ENCODE peak calls at places on chromosomes 2 and 18, in seven cellular contexts. G is neuronal stem cell, C is mesendoderm, W is H9, B is H1, M is mesenchymal stem cell, D is trophoblast cell. S is an unnamed sample.

GRCh38 chr18:74534150-74534969 is at the start of gene CNDP1:
- DNase-seq in W (peak), B (no peak), G (no peak), D (no peak), M (no peak), C (no peak), S (no peak)

GRCh38 chr2:216606551-216607527 is 26.4 kb upstream of the IGFBP2 start:
- DNase-seq in G (peak), C (peak), B (no peak), D (no peak), W (peak), M (no peak), S (no peak)

GRCh38 chr2:20229322-20230201 is 4.6 kb upstream of the SDC1 start:
- DNase-seq in W (peak), M (no peak), B (no peak), G (no peak), D (no peak), C (no peak), S (no peak)

GRCh38 chr2:71742953-71743601 is 289.7 kb downstream of the DYSF start:
- DNase-seq in B (no peak), C (peak), W (no peak), D (peak), M (peak), G (no peak), S (peak)

GRCh38 chr2:195711478-195711877 is 54.5 kb downstream of the SLC39A10 start:
- DNase-seq in D (no peak), M (no peak), C (no peak), G (no peak), B (no peak), W (no peak), S (no peak)

GRCh38 chr2:105458076-105458475 is 59.2 kb upstream of the FHL2 start:
- DNase-seq in M (no peak), C (no peak), G (no peak), B (no peak), W (no peak), D (no peak), S (no peak)

GRCh38 chr18:55422456-55423185 is 165.4 kb downstream of the TCF4 start:
- DNase-seq in D (no peak), W (no peak), G (no peak), C (no peak), B (no peak), M (no peak), S (peak)

GRCh38 chr2:28305202-28305601 is 87.5 kb upstream of the FOSL2 start:
- DNase-seq in G (no peak), M (no peak), W (no peak), B (no peak), D (no peak), C (no peak), S (no peak)

GRCh38 chr2:142877265-142877756 is at the start of gene KYNU:
- DNase-seq in B (no peak), G (no peak), D (peak), M (peak), C (no peak), W (no peak), S (peak)

GRCh38 chr2:200585730-200586643 is at the start of gene AOX1:
- DNase-seq in M (peak), W (peak), C (peak), B (peak), D (peak), G (peak), S (peak)

GRCh38 chr2:99608092-99608491 is 118.3 kb upstream of the REV1 start:
- DNase-seq in G (no peak), M (no peak), B (no peak), W (no peak), C (peak), D (no peak), S (no peak)

GRCh38 chr2:173749315-173749714 is 215.9 kb downstream of the SP3 start:
- DNase-seq in D (peak), C (no peak), W (no peak), G (no peak), B (no peak), M (peak), S (peak)

GRCh38 chr2:220275454-220275853 is 648.0 kb downstream of the SLC4A3 start:
- DNase-seq in W (no peak), G (no peak), C (peak), M (no peak), D (peak), B (no peak), S (no peak)

GRCh38 chr2:171513719-171514160 is 8.5 kb upstream of the CYBRD1 start:
- DNase-seq in M (no peak), C (peak), B (no peak), D (peak), G (no peak), W (no peak), S (no peak)

GRCh38 chr2:226063704-226064390 is 664.3 kb downstream of the NYAP2 start:
- DNase-seq in D (no peak), B (no peak), W (no peak), M (peak), C (no peak), G (no peak), S (peak)

GRCh38 chr2:219997341-219997851 is 370.0 kb downstream of the SLC4A3 start:
- DNase-seq in D (peak), M (peak), W (peak), B (peak), C (peak), G (peak), S (peak)

GRCh38 chr2:159249955-159250723 is 36.4 kb downstream of the WDSUB1 start:
- DNase-seq in C (no peak), G (no peak), D (peak), W (no peak), B (no peak), M (peak), S (peak)

GRCh38 chr2:45885111-45885685 is 233.7 kb downstream of the PRKCE start:
- DNase-seq in B (no peak), M (no peak), C (no peak), W (no peak), D (no peak), G (no peak), S (no peak)

GRCh38 chr2:69815717-69816116 is 13.7 kb upstream of the GMCL1 start:
- DNase-seq in W (no peak), B (no peak), C (no peak), D (no peak), G (no peak), M (no peak), S (no peak)

GRCh38 chr2:217886720-217887309 is 116.0 kb downstream of the TNS1 start:
- DNase-seq in D (peak), W (peak), G (peak), C (peak), M (peak), B (peak), S (peak)

GRCh38 chr2:45797451-45798230 is 146.2 kb downstream of the PRKCE start:
- DNase-seq in M (no peak), C (no peak), D (no peak), W (no peak), G (no peak), B (no peak), S (no peak)

GRCh38 chr2:72124391-72124790 is 23.3 kb downstream of the CYP26B1 start:
- DNase-seq in G (no peak), W (no peak), D (peak), M (no peak), B (no peak), C (no peak), S (no peak)

GRCh38 chr2:45130758-45131157 is 121.5 kb upstream of the SIX2 start:
- DNase-seq in D (no peak), C (no peak), G (no peak), B (no peak), M (no peak), W (no peak), S (no peak)

GRCh38 chr2:176457486-176457885 is 188.2 kb downstream of the MTX2 start:
- DNase-seq in M (no peak), B (no peak), D (no peak), C (no peak), W (no peak), G (no peak), S (no peak)

GRCh38 chr2:143683977-143684376 is 554.8 kb downstream of the ARHGAP15 start:
- DNase-seq in M (no peak), G (no peak), D (no peak), C (no peak), W (no peak), B (no peak), S (no peak)

GRCh38 chr18:12256946-12257345 is 2.8 kb downstream of the CIDEA start:
- DNase-seq in G (no peak), C (peak), W (no peak), M (no peak), D (no peak), B (no peak), S (no peak)

GRCh38 chr2:136238552-136239346 is 120.8 kb upstream of the CXCR4 start:
- DNase-seq in D (peak), G (no peak), W (no peak), B (no peak), C (peak), M (peak), S (peak)

GRCh38 chr2:239065962-239066361 is 218.1 kb downstream of the TWIST2 start:
- DNase-seq in C (no peak), G (no peak), B (no peak), D (no peak), M (no peak), W (no peak), S (no peak)
- H3K18ac ChIP-seq in C (no peak), G (no peak), B (no peak), D (no peak), M (no peak), W (no peak), S (no peak)

GRCh38 chr2:119225084-119225864 is 1.6 kb downstream of the STEAP3 start:
- DNase-seq in G (no peak), B (no peak), D (no peak), W (no peak), C (peak), M (no peak), S (peak)
- H3K18ac ChIP-seq in G (no peak), B (no peak), D (no peak), W (no peak), C (no peak), M (no peak), S (no peak)

GRCh38 chr18:54161267-54161666 is 63.2 kb downstream of the MBD2 start:
- DNase-seq in B (no peak), M (peak), W (no peak), D (peak), G (no peak), C (no peak), S (peak)
- H3K18ac ChIP-seq in B (no peak), M (no peak), W (no peak), D (no peak), G (no peak), C (no peak), S (no peak)

DNA sequence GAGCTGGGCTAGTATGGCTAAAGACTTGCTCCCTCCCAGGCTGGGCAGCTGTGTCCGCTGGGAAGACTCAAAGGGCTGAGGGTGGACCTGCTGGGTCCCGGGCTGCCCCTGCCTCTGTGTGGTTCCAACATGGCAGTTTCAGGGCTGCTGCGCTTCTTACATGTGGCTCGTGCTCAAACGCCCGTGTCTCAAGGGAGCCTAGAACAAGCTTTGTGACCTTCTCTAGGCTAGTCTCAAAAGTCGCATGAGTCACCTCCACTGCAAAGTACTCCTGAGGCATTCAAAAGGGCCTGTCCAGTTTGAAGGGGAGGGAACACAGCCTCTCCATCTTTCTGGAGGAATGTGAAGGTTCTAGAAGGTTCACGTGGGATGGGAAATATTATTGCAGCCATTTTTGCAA is 44.7 kb upstream of the RAB31 start:
- DNase-seq in M (no peak), B (no peak), W (no peak), D (peak), G (no peak), C (no peak), S (no peak)
- H3K18ac ChIP-seq in M (no peak), B (no peak), W (no peak), D (no peak), G (no peak), C (no peak), S (no peak)

DNA sequence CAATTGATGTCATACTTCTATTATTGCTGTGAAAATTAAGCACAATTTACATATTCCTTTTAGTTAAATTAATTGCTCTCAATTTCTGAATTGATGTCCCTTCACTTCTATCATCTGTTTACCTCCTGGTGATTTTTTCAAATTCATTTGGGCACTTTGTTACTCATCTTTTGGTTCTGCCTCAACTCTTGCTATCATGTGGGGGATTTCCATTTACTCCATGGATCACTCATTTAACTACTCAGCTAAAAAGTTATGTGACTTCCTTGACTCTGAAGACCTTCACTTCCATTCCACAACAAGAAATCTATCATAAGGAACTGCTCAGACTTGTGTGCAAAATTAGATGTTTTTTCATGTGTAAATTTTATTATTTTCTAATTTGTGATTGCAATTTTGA is 126.2 kb downstream of the EHBP1 start:
- DNase-seq in B (no peak), D (no peak), C (no peak), W (no peak), M (no peak), G (no peak), S (no peak)
- H3K18ac ChIP-seq in B (no peak), D (no peak), C (no peak), W (no peak), M (no peak), G (no peak), S (no peak)

GRCh38 chr2:233999182-233999581 is 51.3 kb upstream of the SPP2 start:
- DNase-seq in D (peak), C (peak), M (no peak), B (no peak), G (no peak), W (peak), S (no peak)

GRCh38 chr2:233997726-233998125 is 52.8 kb upstream of the SPP2 start:
- DNase-seq in G (no peak), B (no peak), D (no peak), W (no peak), M (no peak), C (no peak), S (no peak)

GRCh38 chr2:233995985-233996384 is 54.5 kb upstream of the SPP2 start:
- DNase-seq in C (no peak), M (no peak), D (no peak), G (no peak), W (no peak), B (no peak), S (peak)

GRCh38 chr2:233994191-233994590 is 56.3 kb upstream of the SPP2 start:
- DNase-seq in D (no peak), G (no peak), W (no peak), B (no peak), M (no peak), C (no peak), S (no peak)

GRCh38 chr2:233996436-233996835 is 54.1 kb upstream of the SPP2 start:
- DNase-seq in C (no peak), M (no peak), B (no peak), G (no peak), D (no peak), W (no peak), S (peak)
- H3K18ac ChIP-seq in C (no peak), M (no peak), B (no peak), G (no peak), D (no peak), W (no peak), S (no peak)

DNA sequence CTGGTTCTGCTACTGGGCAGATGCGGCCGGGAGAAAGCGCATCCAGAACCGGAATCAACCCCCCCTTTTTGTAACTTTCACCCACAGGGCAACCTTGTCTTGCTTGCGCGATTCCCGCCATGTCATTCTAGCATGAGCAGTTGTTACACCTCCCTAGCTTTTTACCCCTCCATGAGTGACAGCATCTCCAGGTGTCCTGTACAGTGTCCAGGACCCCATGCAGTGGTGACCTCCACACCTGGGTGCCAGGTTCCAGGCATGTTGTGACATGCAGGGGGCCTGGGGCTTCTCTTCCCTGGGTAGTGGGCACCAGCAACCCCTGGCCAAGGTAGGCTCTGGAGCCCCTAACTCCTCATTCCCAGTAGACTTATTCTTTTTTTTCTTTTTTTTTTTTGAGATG is 35.4 kb downstream of the CENPO start:
- DNase-seq in C (no peak), W (no peak), M (no peak), G (no peak), B (no peak), D (no peak), S (no peak)
- H3K18ac ChIP-seq in C (no peak), W (no peak), M (no peak), G (no peak), B (no peak), D (no peak), S (no peak)